ENCODE peak calls at places on chromosomes 1 and 21, in seven cellular contexts. G, U, F, B, M, D and Y are unnamed samples. For H3K36me3, the result is how much of the 10 kb centered on the place peaks cover.

GRCh38 chr1:155208406-155208655 is 164 bp upstream of the MTX1 start:
- DNase-seq in G (no peak), M (no peak), B (no peak), F (no peak), D (no peak), U (no peak), Y (no peak)

GRCh38 chr1:212677573-212677972 is 22.1 kb downstream of the BATF3 start:
- DNase-seq in U (no peak), M (no peak), F (no peak), D (no peak), B (no peak), G (no peak), Y (no peak)

GRCh38 chr1:27598902-27599528 is 4.9 kb downstream of the AHDC1 start:
- DNase-seq in F (peak), D (no peak), M (peak), B (no peak), U (peak), G (peak), Y (no peak)

GRCh38 chr1:110176299-110176956 is 26.1 kb downstream of the SLC6A17 start:
- DNase-seq in B (no peak), F (peak), G (no peak), D (no peak), U (no peak), M (peak), Y (peak)

GRCh38 chr1:21490774-21491482 is 18.3 kb upstream of the ALPL start:
- DNase-seq in G (peak), B (no peak), M (no peak), D (no peak), F (peak), U (peak), Y (peak)

GRCh38 chr1:40300249-40300567 is 16.9 kb downstream of the COL9A2 start:
- DNase-seq in M (no peak), G (no peak), F (no peak), B (no peak), U (no peak), D (no peak), Y (no peak)

GRCh38 chr1:115327270-115327669 is 10.8 kb downstream of the NGF start:
- DNase-seq in M (no peak), U (no peak), F (no peak), G (no peak), B (no peak), D (no peak), Y (no peak)

GRCh38 chr1:218383681-218384080 is 38.5 kb downstream of the TGFB2 start:
- DNase-seq in F (no peak), G (no peak), B (no peak), D (no peak), M (no peak), U (peak), Y (no peak)

GRCh38 chr1:234970731-234971476 is 157.7 kb downstream of the TOMM20 start:
- DNase-seq in M (peak), D (peak), U (peak), G (peak), F (peak), B (peak), Y (no peak)

GRCh38 chr1:64059556-64059955 is 143.9 kb upstream of the UBE2U start:
- DNase-seq in B (no peak), M (no peak), D (no peak), U (no peak), G (no peak), F (no peak), Y (no peak)

GRCh38 chr1:87757700-87758099 is 429.0 kb downstream of the LMO4 start:
- DNase-seq in U (no peak), G (no peak), B (no peak), D (no peak), F (no peak), M (no peak), Y (no peak)

GRCh38 chr1:55233149-55233777 is 18.1 kb upstream of the USP24 start:
- DNase-seq in B (no peak), F (no peak), M (no peak), G (peak), U (peak), D (no peak), Y (no peak)

GRCh38 chr1:116194592-116194991 is 83.4 kb downstream of the MAB21L3 start:
- DNase-seq in U (no peak), G (no peak), B (no peak), M (no peak), D (no peak), F (no peak), Y (no peak)

GRCh38 chr1:25773441-25774125 is 26.4 kb upstream of the SELENON start:
- DNase-seq in M (no peak), G (no peak), U (peak), F (peak), D (no peak), B (no peak), Y (peak)

GRCh38 chr1:63817152-63817667 is 43.4 kb downstream of the ROR1 start:
- DNase-seq in U (peak), F (no peak), D (no peak), G (no peak), M (no peak), B (no peak), Y (peak)

GRCh38 chr1:12528021-12528852 is 89.8 kb downstream of the DHRS3 start:
- DNase-seq in D (peak), G (peak), U (peak), M (no peak), B (peak), F (peak), Y (peak)

GRCh38 chr1:99681583-99681982 is 35.7 kb downstream of the PALMD start:
- DNase-seq in G (no peak), M (peak), U (no peak), F (no peak), B (no peak), D (no peak), Y (no peak)

GRCh38 chr1:221097479-221098281 is 218.4 kb downstream of the HLX start:
- DNase-seq in M (no peak), B (no peak), G (peak), U (peak), F (no peak), D (no peak), Y (no peak)

GRCh38 chr1:7476861-7477534 is 294.1 kb upstream of the VAMP3 start:
- DNase-seq in D (no peak), U (no peak), B (no peak), F (no peak), M (no peak), G (no peak), Y (no peak)

GRCh38 chr1:7902478-7903084 is 38.1 kb downstream of the TNFRSF9 start:
- DNase-seq in F (peak), D (peak), G (peak), U (peak), B (peak), M (peak), Y (peak)

GRCh38 chr1:174964261-174964984 is 35.3 kb upstream of the CACYBP start:
- DNase-seq in M (no peak), U (no peak), B (no peak), D (no peak), F (no peak), G (peak), Y (peak)

GRCh38 chr1:50417487-50417886 is 5.8 kb downstream of the DMRTA2 start:
- DNase-seq in D (no peak), U (no peak), B (no peak), G (no peak), F (no peak), M (no peak), Y (no peak)

GRCh38 chr1:17595602-17595925 is 56.1 kb downstream of the ARHGEF10L start:
- DNase-seq in M (no peak), G (no peak), U (no peak), F (no peak), B (no peak), D (peak), Y (no peak)

GRCh38 chr21:42559326-42559725 is 45.7 kb downstream of the SLC37A1 start:
- DNase-seq in F (peak), D (peak), M (no peak), G (no peak), U (no peak), B (no peak), Y (no peak)

GRCh38 chr1:159790237-159790917 is 9.6 kb downstream of the DUSP23 start:
- DNase-seq in U (peak), F (no peak), B (no peak), D (no peak), M (no peak), G (peak), Y (peak)

GRCh38 chr1:99648107-99648506 is 2.2 kb downstream of the PALMD start:
- DNase-seq in M (peak), G (no peak), D (peak), F (no peak), B (no peak), U (peak), Y (peak)

DNA sequence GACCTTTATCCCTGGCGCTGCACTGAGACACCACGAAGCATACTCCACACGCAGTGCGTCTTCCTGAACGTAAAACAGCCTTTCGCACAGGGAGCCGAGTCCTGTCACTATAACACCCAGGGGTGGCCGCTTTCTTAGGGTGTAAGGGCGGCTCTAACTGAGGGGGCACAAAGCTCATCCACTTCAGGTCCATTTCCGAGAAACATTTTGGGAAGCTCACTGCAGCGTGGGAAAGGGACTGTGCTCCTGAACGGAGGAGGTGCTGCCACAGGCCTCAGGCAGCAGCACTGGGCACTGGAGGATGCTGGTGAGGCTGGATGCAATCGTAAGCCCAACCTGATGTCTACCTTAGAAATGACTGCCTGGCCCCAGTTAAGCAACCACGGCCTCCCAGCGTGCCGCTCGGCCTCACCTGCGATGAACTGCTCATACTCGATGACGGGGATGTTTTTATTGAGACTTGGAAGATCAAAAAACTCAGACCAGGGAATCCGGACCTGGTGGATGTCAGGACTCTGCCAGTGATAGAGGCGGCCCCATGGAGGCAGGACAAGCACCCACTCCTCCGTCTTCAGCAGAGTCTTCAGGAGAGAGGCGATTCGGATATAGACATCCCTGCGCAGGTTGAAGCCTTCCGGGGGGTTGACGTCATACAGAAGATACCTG is 2.3 kb downstream of the POFUT2 start:
- DNase-seq in G (no peak), U (no peak), B (peak), D (peak), M (peak), F (peak), Y (no peak)
- H3K36me3 ChIP-seq in G (half or more), U (under half), B (half or more), D (half or more), M (under half), F (under half), Y (under half)

GRCh38 chr1:31416101-31416736 is 3.2 kb downstream of the SERINC2 start:
- DNase-seq in G (no peak), U (no peak), B (no peak), F (no peak), M (no peak), D (peak), Y (no peak)
- H3K27ac ChIP-seq in G (no peak), U (no peak), B (no peak), F (peak), M (no peak), D (no peak), Y (no peak)

GRCh38 chr1:244704107-244704506 is 51.2 kb downstream of the DESI2 start:
- DNase-seq in G (no peak), F (no peak), U (no peak), M (no peak), D (no peak), B (no peak), Y (no peak)
- H3K36me3 ChIP-seq in G (under half), F (under half), U (under half), M (under half), D (under half), B (half or more), Y (under half)

GRCh38 chr1:46650491-46650890 is 17.7 kb downstream of the ATPAF1 start:
- DNase-seq in D (no peak), G (no peak), M (no peak), U (no peak), B (no peak), F (no peak), Y (no peak)

GRCh38 chr1:46649764-46650163 is 18.4 kb downstream of the ATPAF1 start:
- DNase-seq in F (no peak), U (no peak), G (no peak), M (no peak), B (no peak), D (no peak), Y (no peak)

GRCh38 chr1:46653405-46653853 is 14.7 kb downstream of the ATPAF1 start:
- DNase-seq in G (no peak), B (no peak), M (no peak), D (no peak), U (no peak), F (no peak), Y (peak)

GRCh38 chr1:46654012-46654411 is 14.2 kb downstream of the ATPAF1 start:
- DNase-seq in B (no peak), F (no peak), M (no peak), G (no peak), D (no peak), U (no peak), Y (peak)

DNA sequence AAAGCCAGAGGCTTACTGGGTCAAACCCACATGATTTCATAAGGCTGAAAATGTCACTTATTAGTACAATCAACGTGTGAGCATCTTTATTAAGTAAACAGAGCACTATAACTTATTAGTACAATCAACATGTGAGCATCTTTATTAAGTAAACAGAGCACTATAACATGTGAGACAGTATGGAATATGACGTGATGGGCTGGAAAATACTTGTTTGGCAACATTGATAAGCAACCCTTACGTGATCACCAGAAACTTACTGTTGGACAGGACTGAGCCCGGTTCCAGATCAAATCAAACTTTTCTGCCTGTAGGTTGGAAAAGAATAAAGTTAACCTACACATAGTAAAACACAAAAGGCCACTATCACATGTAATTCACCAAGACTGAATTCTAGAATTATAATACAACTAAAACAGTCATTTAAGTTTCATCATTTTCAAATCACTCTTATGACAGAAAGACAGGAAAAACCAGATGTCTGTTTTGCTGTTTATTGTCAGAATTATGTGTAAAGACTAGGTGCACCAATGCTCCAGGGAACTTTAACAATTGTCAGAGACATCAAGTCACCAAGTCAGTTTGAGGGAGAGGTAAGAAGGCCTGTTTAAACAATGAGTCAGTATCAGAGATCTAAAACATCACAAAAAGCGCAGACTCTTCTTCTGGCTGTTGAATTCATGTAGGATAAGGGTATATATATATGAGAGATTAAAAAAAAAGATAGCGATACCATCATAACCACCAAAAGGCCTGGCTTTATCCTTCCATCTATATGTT is 15.7 kb downstream of the ATPAF1 start:
- DNase-seq in M (no peak), F (no peak), U (peak), D (no peak), B (no peak), G (no peak), Y (no peak)
- H3K27ac ChIP-seq in M (no peak), F (peak), U (no peak), D (no peak), B (no peak), G (no peak), Y (no peak)

GRCh38 chr1:230280054-230280795 is 145.9 kb downstream of the PGBD5 start:
- DNase-seq in M (no peak), B (no peak), G (no peak), D (peak), F (no peak), U (no peak), Y (no peak)

GRCh38 chr1:230277201-230277771 is 148.8 kb downstream of the PGBD5 start:
- DNase-seq in F (no peak), U (no peak), B (no peak), G (no peak), M (no peak), D (peak), Y (no peak)

GRCh38 chr1:230279583-230279945 is 146.6 kb downstream of the PGBD5 start:
- DNase-seq in D (peak), F (no peak), U (no peak), B (no peak), M (no peak), G (no peak), Y (no peak)

GRCh38 chr1:230280906-230281413 is 145.2 kb downstream of the PGBD5 start:
- DNase-seq in D (peak), U (no peak), F (no peak), M (no peak), B (no peak), G (no peak), Y (no peak)

DNA sequence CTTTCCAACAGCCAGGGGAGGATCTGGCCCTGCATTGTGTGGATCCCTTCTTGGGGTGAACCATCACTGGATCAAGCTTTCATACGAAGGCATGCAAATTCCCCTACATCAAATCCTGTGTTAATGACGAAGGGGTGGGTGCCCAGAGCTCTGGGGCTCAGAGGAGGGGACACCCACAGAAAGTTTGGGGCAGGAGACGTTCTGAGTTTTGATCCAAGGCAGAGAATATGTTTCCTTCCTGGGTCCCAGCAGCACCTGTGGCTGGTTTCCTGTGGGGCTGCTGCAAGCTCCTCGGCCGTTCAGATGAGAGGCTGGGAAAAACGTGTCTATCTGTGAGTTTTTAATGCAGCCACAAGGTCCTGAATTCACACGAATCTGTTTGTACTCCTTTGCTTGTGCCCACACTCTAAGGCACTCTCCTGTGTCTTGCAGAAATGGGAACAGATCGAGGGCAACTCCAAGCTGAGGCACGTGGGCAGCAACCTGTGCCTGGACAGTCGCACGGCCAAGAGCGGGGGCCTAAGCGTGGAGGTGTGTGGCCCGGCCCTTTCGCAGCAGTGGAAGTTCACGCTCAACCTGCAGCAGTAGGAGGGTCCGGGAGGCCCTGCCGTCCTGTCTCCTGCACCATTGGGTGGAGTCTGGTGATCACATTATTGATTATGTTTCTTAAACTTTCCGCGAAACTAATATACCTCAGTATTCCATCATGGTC is 147.1 kb downstream of the PGBD5 start:
- DNase-seq in U (no peak), F (no peak), D (peak), G (no peak), B (no peak), M (no peak), Y (no peak)
- H3K36me3 ChIP-seq in U (half or more), F (under half), D (half or more), G (under half), B (half or more), M (under half), Y (under half)

GRCh38 chr1:186761358-186761757 is 67.4 kb upstream of the PLA2G4A start:
- DNase-seq in B (no peak), M (no peak), D (no peak), U (no peak), F (no peak), G (no peak), Y (no peak)
- H3K27ac ChIP-seq in B (no peak), M (no peak), D (no peak), U (no peak), F (no peak), G (no peak), Y (no peak)

DNA sequence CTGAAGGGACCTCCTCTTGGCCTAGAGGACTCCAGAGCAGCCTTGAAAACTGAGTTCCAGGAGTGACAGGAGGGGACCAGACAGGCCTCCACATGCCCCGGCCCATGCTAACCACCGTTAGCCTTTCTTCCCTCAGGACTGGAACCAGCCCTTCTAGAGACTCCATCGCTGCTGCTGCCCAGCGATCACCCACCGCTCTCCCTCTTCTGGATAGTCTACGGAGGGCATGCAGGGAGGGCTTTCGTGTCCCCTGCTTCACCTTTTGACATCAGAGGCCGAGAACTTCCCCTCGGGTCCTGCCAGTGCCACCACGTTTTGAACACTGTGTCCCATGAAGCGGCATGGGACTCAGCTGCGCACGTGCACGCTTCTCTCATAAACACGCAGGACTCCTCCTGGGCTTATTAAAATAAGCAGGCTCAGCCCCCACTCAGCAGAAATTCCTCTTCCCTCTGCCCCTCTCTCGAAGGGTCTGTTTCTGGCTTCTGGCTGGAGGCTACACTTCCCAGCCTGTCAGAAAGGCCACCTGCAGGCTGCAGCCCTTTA is 26.6 kb downstream of the NPHP4 start:
- DNase-seq in B (no peak), U (no peak), G (no peak), M (no peak), F (no peak), D (peak), Y (no peak)
- H3K36me3 ChIP-seq in B (half or more), U (under half), G (under half), M (under half), F (under half), D (under half), Y (under half)

DNA sequence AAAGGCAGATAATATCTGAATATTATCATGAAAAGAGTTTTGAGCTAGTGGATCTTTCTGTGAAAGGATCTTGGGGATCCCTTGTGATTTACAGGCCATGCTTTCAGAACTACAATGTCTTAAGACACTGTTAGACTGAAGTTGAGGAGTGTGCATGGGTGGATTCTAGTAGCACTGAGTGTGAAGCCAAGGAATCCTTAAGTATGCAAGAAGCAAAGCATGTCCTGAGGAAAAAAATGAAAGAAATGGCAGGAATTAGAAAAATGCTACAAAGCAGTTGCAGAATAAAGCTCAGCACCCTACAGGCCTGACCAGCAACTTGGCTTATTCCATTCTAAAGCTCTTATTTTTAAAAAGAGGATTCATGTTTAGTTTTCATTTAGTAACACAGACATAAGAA is 11.9 kb downstream of the STX6 start:
- DNase-seq in G (peak), F (no peak), M (no peak), B (no peak), D (no peak), U (no peak), Y (no peak)
- H3K27ac ChIP-seq in G (peak), F (no peak), M (no peak), B (peak), D (peak), U (no peak), Y (no peak)